ENCODE peak calls at places on chromosomes 13 and 19, in ten cellular contexts. One of them, this sample, is unnamed.

GRCh38 chr13:97325738-97326137 is 103.6 kb downstream of the MBNL2 start:
- DNase-seq in globus pallidus: no peak
- DNase-seq in NCI-H1092: no peak
- DNase-seq in germinal center: no peak
- DNase-seq in fibroblast of the aortic adventitia: no peak
- DNase-seq in stimulated activated CD8-positive, alpha-beta memory T cell treated with anti-CD3 and anti-CD28 coated beads, Interleukin-12 subunit alpha, Interleukin-12 subunit beta, amount 100 ng/mL, for 4 hours: no peak
- DNase-seq in NCI-H2029: no peak
- DNase-seq in NCI-H1105 treated with DMSO at 0.1 percent for 48 hours: no peak
- DNase-seq in astrocyte of the spinal cord: no peak
- DNase-seq in activated CD4-positive, alpha-beta T cell treated with anti-CD3 and anti-CD28 coated beads for 24 hours: no peak
- DNase-seq in this sample: no peak

GRCh38 chr19:28472843-28473242 is 740.1 kb downstream of the UQCRFS1 start:
- DNase-seq in stimulated activated CD8-positive, alpha-beta memory T cell treated with anti-CD3 and anti-CD28 coated beads, Interleukin-12 subunit alpha, Interleukin-12 subunit beta, amount 100 ng/mL, for 4 hours: no peak
- DNase-seq in globus pallidus: no peak
- DNase-seq in germinal center: no peak
- DNase-seq in astrocyte of the spinal cord: no peak
- DNase-seq in NCI-H1092: no peak
- DNase-seq in activated CD4-positive, alpha-beta T cell treated with anti-CD3 and anti-CD28 coated beads for 24 hours: no peak
- DNase-seq in fibroblast of the aortic adventitia: no peak
- DNase-seq in NCI-H2029: no peak
- DNase-seq in NCI-H1105 treated with DMSO at 0.1 percent for 48 hours: no peak
- DNase-seq in this sample: peak; percentile 3

GRCh38 chr19:48466571-48467325 is 2.4 kb upstream of the CYTH2 start:
- DNase-seq in NCI-H2029: no peak
- DNase-seq in astrocyte of the spinal cord: peak; percentile 25
- DNase-seq in activated CD4-positive, alpha-beta T cell treated with anti-CD3 and anti-CD28 coated beads for 24 hours: no peak
- DNase-seq in fibroblast of the aortic adventitia: peak; percentile 68
- DNase-seq in NCI-H1105 treated with DMSO at 0.1 percent for 48 hours: peak; percentile 37
- DNase-seq in stimulated activated CD8-positive, alpha-beta memory T cell treated with anti-CD3 and anti-CD28 coated beads, Interleukin-12 subunit alpha, Interleukin-12 subunit beta, amount 100 ng/mL, for 4 hours: no peak
- DNase-seq in NCI-H1092: peak; percentile 43
- DNase-seq in globus pallidus: no peak
- DNase-seq in germinal center: no peak
- DNase-seq in this sample: peak; percentile 39

GRCh38 chr19:19021115-19021514 is 12.2 kb downstream of the SUGP2 start:
- DNase-seq in globus pallidus: no peak
- DNase-seq in NCI-H1105 treated with DMSO at 0.1 percent for 48 hours: no peak
- DNase-seq in germinal center: no peak
- DNase-seq in astrocyte of the spinal cord: peak; percentile 46
- DNase-seq in fibroblast of the aortic adventitia: peak; percentile 45
- DNase-seq in NCI-H1092: no peak
- DNase-seq in stimulated activated CD8-positive, alpha-beta memory T cell treated with anti-CD3 and anti-CD28 coated beads, Interleukin-12 subunit alpha, Interleukin-12 subunit beta, amount 100 ng/mL, for 4 hours: no peak
- DNase-seq in NCI-H2029: no peak
- DNase-seq in activated CD4-positive, alpha-beta T cell treated with anti-CD3 and anti-CD28 coated beads for 24 hours: no peak
- DNase-seq in this sample: peak; percentile 61

GRCh38 chr13:95604534-95604915 is 40.0 kb downstream of the DZIP1 start:
- DNase-seq in NCI-H1105 treated with DMSO at 0.1 percent for 48 hours: no peak
- DNase-seq in NCI-H1092: no peak
- DNase-seq in NCI-H2029: no peak
- DNase-seq in globus pallidus: no peak
- DNase-seq in fibroblast of the aortic adventitia: peak; percentile 6
- DNase-seq in activated CD4-positive, alpha-beta T cell treated with anti-CD3 and anti-CD28 coated beads for 24 hours: no peak
- DNase-seq in astrocyte of the spinal cord: no peak
- DNase-seq in stimulated activated CD8-positive, alpha-beta memory T cell treated with anti-CD3 and anti-CD28 coated beads, Interleukin-12 subunit alpha, Interleukin-12 subunit beta, amount 100 ng/mL, for 4 hours: no peak
- DNase-seq in germinal center: no peak
- DNase-seq in this sample: no peak

GRCh38 chr19:54882758-54883157 is 8.7 kb downstream of the FCAR start:
- DNase-seq in stimulated activated CD8-positive, alpha-beta memory T cell treated with anti-CD3 and anti-CD28 coated beads, Interleukin-12 subunit alpha, Interleukin-12 subunit beta, amount 100 ng/mL, for 4 hours: no peak
- DNase-seq in NCI-H1092: no peak
- DNase-seq in germinal center: peak; percentile 10
- DNase-seq in NCI-H2029: no peak
- DNase-seq in globus pallidus: no peak
- DNase-seq in astrocyte of the spinal cord: no peak
- DNase-seq in NCI-H1105 treated with DMSO at 0.1 percent for 48 hours: no peak
- DNase-seq in fibroblast of the aortic adventitia: no peak
- DNase-seq in activated CD4-positive, alpha-beta T cell treated with anti-CD3 and anti-CD28 coated beads for 24 hours: no peak
- DNase-seq in this sample: no peak

GRCh38 chr13:66076417-66076816 is 1153.7 kb downstream of the PCDH9 start:
- DNase-seq in globus pallidus: no peak
- DNase-seq in germinal center: no peak
- DNase-seq in NCI-H2029: no peak
- DNase-seq in fibroblast of the aortic adventitia: peak; percentile 52
- DNase-seq in activated CD4-positive, alpha-beta T cell treated with anti-CD3 and anti-CD28 coated beads for 24 hours: no peak
- DNase-seq in stimulated activated CD8-positive, alpha-beta memory T cell treated with anti-CD3 and anti-CD28 coated beads, Interleukin-12 subunit alpha, Interleukin-12 subunit beta, amount 100 ng/mL, for 4 hours: no peak
- DNase-seq in NCI-H1092: no peak
- DNase-seq in NCI-H1105 treated with DMSO at 0.1 percent for 48 hours: no peak
- DNase-seq in astrocyte of the spinal cord: peak; percentile 42
- DNase-seq in this sample: peak; percentile 1

GRCh38 chr19:3606690-3607289 is at the start of gene TBXA2R:
- DNase-seq in stimulated activated CD8-positive, alpha-beta memory T cell treated with anti-CD3 and anti-CD28 coated beads, Interleukin-12 subunit alpha, Interleukin-12 subunit beta, amount 100 ng/mL, for 4 hours: peak; percentile 51
- DNase-seq in activated CD4-positive, alpha-beta T cell treated with anti-CD3 and anti-CD28 coated beads for 24 hours: peak; percentile 45
- DNase-seq in fibroblast of the aortic adventitia: peak; percentile 60
- DNase-seq in NCI-H2029: peak; percentile 20
- DNase-seq in germinal center: peak; percentile 64
- DNase-seq in NCI-H1105 treated with DMSO at 0.1 percent for 48 hours: no peak
- DNase-seq in NCI-H1092: no peak
- DNase-seq in globus pallidus: peak; percentile 35
- DNase-seq in astrocyte of the spinal cord: peak; percentile 66
- DNase-seq in this sample: peak; percentile 53

GRCh38 chr13:28473044-28473443 is 21.9 kb downstream of the FLT1 start:
- DNase-seq in fibroblast of the aortic adventitia: no peak
- DNase-seq in germinal center: no peak
- DNase-seq in globus pallidus: no peak
- DNase-seq in astrocyte of the spinal cord: no peak
- DNase-seq in activated CD4-positive, alpha-beta T cell treated with anti-CD3 and anti-CD28 coated beads for 24 hours: no peak
- DNase-seq in NCI-H1105 treated with DMSO at 0.1 percent for 48 hours: no peak
- DNase-seq in NCI-H1092: no peak
- DNase-seq in NCI-H2029: no peak
- DNase-seq in stimulated activated CD8-positive, alpha-beta memory T cell treated with anti-CD3 and anti-CD28 coated beads, Interleukin-12 subunit alpha, Interleukin-12 subunit beta, amount 100 ng/mL, for 4 hours: no peak
- DNase-seq in this sample: no peak

GRCh38 chr13:66567899-66568612 is 662.1 kb downstream of the PCDH9 start:
- DNase-seq in germinal center: no peak
- DNase-seq in stimulated activated CD8-positive, alpha-beta memory T cell treated with anti-CD3 and anti-CD28 coated beads, Interleukin-12 subunit alpha, Interleukin-12 subunit beta, amount 100 ng/mL, for 4 hours: no peak
- DNase-seq in activated CD4-positive, alpha-beta T cell treated with anti-CD3 and anti-CD28 coated beads for 24 hours: no peak
- DNase-seq in NCI-H2029: no peak
- DNase-seq in fibroblast of the aortic adventitia: no peak
- DNase-seq in astrocyte of the spinal cord: no peak
- DNase-seq in NCI-H1105 treated with DMSO at 0.1 percent for 48 hours: no peak
- DNase-seq in globus pallidus: no peak
- DNase-seq in NCI-H1092: no peak
- DNase-seq in this sample: no peak

GRCh38 chr13:63463782-63464610 is 2048.3 kb upstream of the PCDH20 start:
- DNase-seq in fibroblast of the aortic adventitia: no peak
- DNase-seq in NCI-H1092: no peak
- DNase-seq in stimulated activated CD8-positive, alpha-beta memory T cell treated with anti-CD3 and anti-CD28 coated beads, Interleukin-12 subunit alpha, Interleukin-12 subunit beta, amount 100 ng/mL, for 4 hours: no peak
- DNase-seq in germinal center: no peak
- DNase-seq in NCI-H1105 treated with DMSO at 0.1 percent for 48 hours: no peak
- DNase-seq in astrocyte of the spinal cord: no peak
- DNase-seq in activated CD4-positive, alpha-beta T cell treated with anti-CD3 and anti-CD28 coated beads for 24 hours: no peak
- DNase-seq in globus pallidus: no peak
- DNase-seq in NCI-H2029: no peak
- DNase-seq in this sample: no peak

GRCh38 chr19:35266149-35266903 is 2.4 kb upstream of the USF2 start:
- DNase-seq in activated CD4-positive, alpha-beta T cell treated with anti-CD3 and anti-CD28 coated beads for 24 hours: no peak
- DNase-seq in germinal center: no peak
- DNase-seq in globus pallidus: no peak
- DNase-seq in astrocyte of the spinal cord: no peak
- DNase-seq in NCI-H2029: no peak
- DNase-seq in fibroblast of the aortic adventitia: no peak
- DNase-seq in NCI-H1105 treated with DMSO at 0.1 percent for 48 hours: no peak
- DNase-seq in stimulated activated CD8-positive, alpha-beta memory T cell treated with anti-CD3 and anti-CD28 coated beads, Interleukin-12 subunit alpha, Interleukin-12 subunit beta, amount 100 ng/mL, for 4 hours: no peak
- DNase-seq in NCI-H1092: no peak
- DNase-seq in this sample: no peak

GRCh38 chr19:1744133-1744665 is 9.1 kb upstream of the ONECUT3 start:
- DNase-seq in fibroblast of the aortic adventitia: no peak
- DNase-seq in globus pallidus: no peak
- DNase-seq in astrocyte of the spinal cord: no peak
- DNase-seq in stimulated activated CD8-positive, alpha-beta memory T cell treated with anti-CD3 and anti-CD28 coated beads, Interleukin-12 subunit alpha, Interleukin-12 subunit beta, amount 100 ng/mL, for 4 hours: no peak
- DNase-seq in NCI-H1105 treated with DMSO at 0.1 percent for 48 hours: no peak
- DNase-seq in germinal center: no peak
- DNase-seq in NCI-H2029: no peak
- DNase-seq in NCI-H1092: no peak
- DNase-seq in activated CD4-positive, alpha-beta T cell treated with anti-CD3 and anti-CD28 coated beads for 24 hours: no peak
- DNase-seq in this sample: no peak

GRCh38 chr19:7928334-7928706 is 2.4 kb upstream of the CTXN1 start:
- DNase-seq in NCI-H2029: no peak
- DNase-seq in globus pallidus: no peak
- DNase-seq in NCI-H1092: no peak
- DNase-seq in germinal center: no peak
- DNase-seq in fibroblast of the aortic adventitia: peak; percentile 32
- DNase-seq in stimulated activated CD8-positive, alpha-beta memory T cell treated with anti-CD3 and anti-CD28 coated beads, Interleukin-12 subunit alpha, Interleukin-12 subunit beta, amount 100 ng/mL, for 4 hours: no peak
- DNase-seq in activated CD4-positive, alpha-beta T cell treated with anti-CD3 and anti-CD28 coated beads for 24 hours: no peak
- DNase-seq in astrocyte of the spinal cord: no peak
- DNase-seq in NCI-H1105 treated with DMSO at 0.1 percent for 48 hours: no peak
- DNase-seq in this sample: no peak

GRCh38 chr19:21322528-21322927 is 6.7 kb downstream of the ZNF708 start:
- DNase-seq in NCI-H1092: no peak
- DNase-seq in astrocyte of the spinal cord: peak; percentile 15
- DNase-seq in activated CD4-positive, alpha-beta T cell treated with anti-CD3 and anti-CD28 coated beads for 24 hours: no peak
- DNase-seq in fibroblast of the aortic adventitia: peak; percentile 31
- DNase-seq in NCI-H1105 treated with DMSO at 0.1 percent for 48 hours: no peak
- DNase-seq in germinal center: no peak
- DNase-seq in globus pallidus: peak; percentile 94
- DNase-seq in NCI-H2029: no peak
- DNase-seq in stimulated activated CD8-positive, alpha-beta memory T cell treated with anti-CD3 and anti-CD28 coated beads, Interleukin-12 subunit alpha, Interleukin-12 subunit beta, amount 100 ng/mL, for 4 hours: no peak
- DNase-seq in this sample: no peak

GRCh38 chr19:18519962-18520847 is 1.7 kb downstream of the ELL start:
- DNase-seq in stimulated activated CD8-positive, alpha-beta memory T cell treated with anti-CD3 and anti-CD28 coated beads, Interleukin-12 subunit alpha, Interleukin-12 subunit beta, amount 100 ng/mL, for 4 hours: no peak
- DNase-seq in germinal center: peak; percentile 59
- DNase-seq in NCI-H1092: no peak
- DNase-seq in globus pallidus: no peak
- DNase-seq in NCI-H2029: peak; percentile 50
- DNase-seq in fibroblast of the aortic adventitia: peak; percentile 77
- DNase-seq in astrocyte of the spinal cord: peak; percentile 75
- DNase-seq in activated CD4-positive, alpha-beta T cell treated with anti-CD3 and anti-CD28 coated beads for 24 hours: no peak
- DNase-seq in NCI-H1105 treated with DMSO at 0.1 percent for 48 hours: peak; percentile 48
- DNase-seq in this sample: peak; percentile 80

GRCh38 chr13:32209670-32210069 is 105.5 kb downstream of the ZAR1L start:
- DNase-seq in germinal center: no peak
- DNase-seq in NCI-H2029: no peak
- DNase-seq in activated CD4-positive, alpha-beta T cell treated with anti-CD3 and anti-CD28 coated beads for 24 hours: no peak
- DNase-seq in stimulated activated CD8-positive, alpha-beta memory T cell treated with anti-CD3 and anti-CD28 coated beads, Interleukin-12 subunit alpha, Interleukin-12 subunit beta, amount 100 ng/mL, for 4 hours: no peak
- DNase-seq in NCI-H1092: no peak
- DNase-seq in fibroblast of the aortic adventitia: no peak
- DNase-seq in astrocyte of the spinal cord: no peak
- DNase-seq in NCI-H1105 treated with DMSO at 0.1 percent for 48 hours: no peak
- DNase-seq in globus pallidus: no peak
- DNase-seq in this sample: peak; percentile 26

GRCh38 chr13:34246511-34246910 is 428.6 kb downstream of the RFC3 start:
- DNase-seq in germinal center: no peak
- DNase-seq in NCI-H1092: no peak
- DNase-seq in NCI-H2029: no peak
- DNase-seq in NCI-H1105 treated with DMSO at 0.1 percent for 48 hours: no peak
- DNase-seq in globus pallidus: no peak
- DNase-seq in astrocyte of the spinal cord: no peak
- DNase-seq in activated CD4-positive, alpha-beta T cell treated with anti-CD3 and anti-CD28 coated beads for 24 hours: no peak
- DNase-seq in stimulated activated CD8-positive, alpha-beta memory T cell treated with anti-CD3 and anti-CD28 coated beads, Interleukin-12 subunit alpha, Interleukin-12 subunit beta, amount 100 ng/mL, for 4 hours: no peak
- DNase-seq in fibroblast of the aortic adventitia: no peak
- DNase-seq in this sample: peak; percentile 7

GRCh38 chr13:68996671-68997030 is 1111.0 kb upstream of the ATXN8OS start:
- DNase-seq in globus pallidus: no peak
- DNase-seq in activated CD4-positive, alpha-beta T cell treated with anti-CD3 and anti-CD28 coated beads for 24 hours: no peak
- DNase-seq in germinal center: no peak
- DNase-seq in stimulated activated CD8-positive, alpha-beta memory T cell treated with anti-CD3 and anti-CD28 coated beads, Interleukin-12 subunit alpha, Interleukin-12 subunit beta, amount 100 ng/mL, for 4 hours: no peak
- DNase-seq in NCI-H2029: no peak
- DNase-seq in NCI-H1092: no peak
- DNase-seq in NCI-H1105 treated with DMSO at 0.1 percent for 48 hours: no peak
- DNase-seq in astrocyte of the spinal cord: no peak
- DNase-seq in fibroblast of the aortic adventitia: no peak
- DNase-seq in this sample: no peak

GRCh38 chr19:13428352-13428751 is 77.9 kb downstream of the CACNA1A start:
- DNase-seq in NCI-H1105 treated with DMSO at 0.1 percent for 48 hours: no peak
- DNase-seq in fibroblast of the aortic adventitia: peak; percentile 25
- DNase-seq in activated CD4-positive, alpha-beta T cell treated with anti-CD3 and anti-CD28 coated beads for 24 hours: no peak
- DNase-seq in germinal center: no peak
- DNase-seq in globus pallidus: no peak
- DNase-seq in stimulated activated CD8-positive, alpha-beta memory T cell treated with anti-CD3 and anti-CD28 coated beads, Interleukin-12 subunit alpha, Interleukin-12 subunit beta, amount 100 ng/mL, for 4 hours: no peak
- DNase-seq in NCI-H2029: no peak
- DNase-seq in NCI-H1092: no peak
- DNase-seq in astrocyte of the spinal cord: no peak
- DNase-seq in this sample: peak; percentile 14

GRCh38 chr19:33702606-33703437 is 81.1 kb downstream of the CHST8 start:
- DNase-seq in germinal center: no peak
- DNase-seq in astrocyte of the spinal cord: no peak
- DNase-seq in activated CD4-positive, alpha-beta T cell treated with anti-CD3 and anti-CD28 coated beads for 24 hours: no peak
- DNase-seq in stimulated activated CD8-positive, alpha-beta memory T cell treated with anti-CD3 and anti-CD28 coated beads, Interleukin-12 subunit alpha, Interleukin-12 subunit beta, amount 100 ng/mL, for 4 hours: no peak
- DNase-seq in fibroblast of the aortic adventitia: no peak
- DNase-seq in NCI-H2029: no peak
- DNase-seq in NCI-H1105 treated with DMSO at 0.1 percent for 48 hours: no peak
- DNase-seq in NCI-H1092: no peak
- DNase-seq in globus pallidus: no peak
- DNase-seq in this sample: no peak

GRCh38 chr19:2475018-2475701 is 767 bp upstream of the GADD45B start:
- DNase-seq in fibroblast of the aortic adventitia: peak; percentile 61
- DNase-seq in NCI-H1105 treated with DMSO at 0.1 percent for 48 hours: no peak
- DNase-seq in activated CD4-positive, alpha-beta T cell treated with anti-CD3 and anti-CD28 coated beads for 24 hours: peak; percentile 45
- DNase-seq in NCI-H1092: no peak
- DNase-seq in globus pallidus: no peak
- DNase-seq in germinal center: peak; percentile 69
- DNase-seq in astrocyte of the spinal cord: peak; percentile 73
- DNase-seq in NCI-H2029: peak; percentile 41
- DNase-seq in stimulated activated CD8-positive, alpha-beta memory T cell treated with anti-CD3 and anti-CD28 coated beads, Interleukin-12 subunit alpha, Interleukin-12 subunit beta, amount 100 ng/mL, for 4 hours: peak; percentile 52
- DNase-seq in this sample: peak; percentile 58

GRCh38 chr13:45468676-45469075 is 3.9 kb downstream of the COG3 start:
- DNase-seq in NCI-H2029: no peak
- DNase-seq in astrocyte of the spinal cord: no peak
- DNase-seq in activated CD4-positive, alpha-beta T cell treated with anti-CD3 and anti-CD28 coated beads for 24 hours: no peak
- DNase-seq in globus pallidus: no peak
- DNase-seq in stimulated activated CD8-positive, alpha-beta memory T cell treated with anti-CD3 and anti-CD28 coated beads, Interleukin-12 subunit alpha, Interleukin-12 subunit beta, amount 100 ng/mL, for 4 hours: no peak
- DNase-seq in NCI-H1105 treated with DMSO at 0.1 percent for 48 hours: no peak
- DNase-seq in germinal center: no peak
- DNase-seq in fibroblast of the aortic adventitia: no peak
- DNase-seq in NCI-H1092: no peak
- DNase-seq in this sample: no peak

GRCh38 chr13:42971670-42972355 is 20.2 kb downstream of the EPSTI1 start:
- DNase-seq in fibroblast of the aortic adventitia: peak; percentile 48
- DNase-seq in stimulated activated CD8-positive, alpha-beta memory T cell treated with anti-CD3 and anti-CD28 coated beads, Interleukin-12 subunit alpha, Interleukin-12 subunit beta, amount 100 ng/mL, for 4 hours: no peak
- DNase-seq in germinal center: peak; percentile 60
- DNase-seq in NCI-H1092: no peak
- DNase-seq in NCI-H2029: no peak
- DNase-seq in activated CD4-positive, alpha-beta T cell treated with anti-CD3 and anti-CD28 coated beads for 24 hours: no peak
- DNase-seq in globus pallidus: no peak
- DNase-seq in NCI-H1105 treated with DMSO at 0.1 percent for 48 hours: no peak
- DNase-seq in astrocyte of the spinal cord: no peak
- DNase-seq in this sample: peak; percentile 43

GRCh38 chr13:73943137-73943964 is 190.9 kb downstream of the KLF12 start:
- DNase-seq in NCI-H1105 treated with DMSO at 0.1 percent for 48 hours: no peak
- DNase-seq in germinal center: no peak
- DNase-seq in astrocyte of the spinal cord: no peak
- DNase-seq in globus pallidus: no peak
- DNase-seq in NCI-H2029: no peak
- DNase-seq in stimulated activated CD8-positive, alpha-beta memory T cell treated with anti-CD3 and anti-CD28 coated beads, Interleukin-12 subunit alpha, Interleukin-12 subunit beta, amount 100 ng/mL, for 4 hours: no peak
- DNase-seq in activated CD4-positive, alpha-beta T cell treated with anti-CD3 and anti-CD28 coated beads for 24 hours: no peak
- DNase-seq in NCI-H1092: peak; percentile 8
- DNase-seq in fibroblast of the aortic adventitia: peak; percentile 18
- DNase-seq in this sample: no peak

GRCh38 chr13:39910041-39910440 is 254.6 kb downstream of the COG6 start:
- DNase-seq in globus pallidus: no peak
- DNase-seq in activated CD4-positive, alpha-beta T cell treated with anti-CD3 and anti-CD28 coated beads for 24 hours: no peak
- DNase-seq in NCI-H2029: no peak
- DNase-seq in NCI-H1105 treated with DMSO at 0.1 percent for 48 hours: no peak
- DNase-seq in fibroblast of the aortic adventitia: no peak
- DNase-seq in germinal center: no peak
- DNase-seq in astrocyte of the spinal cord: no peak
- DNase-seq in NCI-H1092: no peak
- DNase-seq in stimulated activated CD8-positive, alpha-beta memory T cell treated with anti-CD3 and anti-CD28 coated beads, Interleukin-12 subunit alpha, Interleukin-12 subunit beta, amount 100 ng/mL, for 4 hours: no peak
- DNase-seq in this sample: no peak

GRCh38 chr13:71606818-71607217 is 260.2 kb downstream of the DACH1 start:
- DNase-seq in NCI-H1092: no peak
- DNase-seq in NCI-H1105 treated with DMSO at 0.1 percent for 48 hours: peak; percentile 31
- DNase-seq in fibroblast of the aortic adventitia: no peak
- DNase-seq in NCI-H2029: no peak
- DNase-seq in germinal center: no peak
- DNase-seq in globus pallidus: no peak
- DNase-seq in stimulated activated CD8-positive, alpha-beta memory T cell treated with anti-CD3 and anti-CD28 coated beads, Interleukin-12 subunit alpha, Interleukin-12 subunit beta, amount 100 ng/mL, for 4 hours: no peak
- DNase-seq in activated CD4-positive, alpha-beta T cell treated with anti-CD3 and anti-CD28 coated beads for 24 hours: no peak
- DNase-seq in astrocyte of the spinal cord: no peak
- DNase-seq in this sample: no peak

GRCh38 chr13:105291987-105292386 is 1243.5 kb downstream of the EFNB2 start:
- DNase-seq in activated CD4-positive, alpha-beta T cell treated with anti-CD3 and anti-CD28 coated beads for 24 hours: no peak
- DNase-seq in NCI-H2029: no peak
- DNase-seq in stimulated activated CD8-positive, alpha-beta memory T cell treated with anti-CD3 and anti-CD28 coated beads, Interleukin-12 subunit alpha, Interleukin-12 subunit beta, amount 100 ng/mL, for 4 hours: no peak
- DNase-seq in germinal center: no peak
- DNase-seq in NCI-H1092: no peak
- DNase-seq in NCI-H1105 treated with DMSO at 0.1 percent for 48 hours: no peak
- DNase-seq in fibroblast of the aortic adventitia: no peak
- DNase-seq in globus pallidus: peak; percentile 14
- DNase-seq in astrocyte of the spinal cord: no peak
- DNase-seq in this sample: no peak

This sample was measured in AG10803.